ENCODE peak calls at places on chromosomes 5 and 9, in six cellular contexts. A is IMR-90, Q is K562, F is SK-N-SH, Y is GM12878, B is HepG2. M is an unnamed sample.

GRCh38 chr5:102554092-102554491 is 55.3 kb upstream of the SLCO6A1 start:
- DNase-seq in A (no peak), Q (no peak), F (no peak), Y (no peak), B (no peak), M (no peak)

GRCh38 chr5:132747064-132747692 is at the start of gene CCNI2:
- DNase-seq in A (no peak), Q (no peak), F (peak; percentile 87), Y (no peak), B (no peak), M (peak; percentile 12)

GRCh38 chr5:93039888-93040287 is 541.1 kb downstream of the NR2F1-AS1 start:
- DNase-seq in A (no peak), Q (no peak), F (no peak), Y (no peak), B (no peak), M (no peak)

GRCh38 chr9:118473527-118473926 is 769.3 kb downstream of the TLR4 start:
- DNase-seq in A (no peak), Q (no peak), F (no peak), Y (no peak), B (no peak), M (no peak)

GRCh38 chr9:5511935-5512580 is 1.7 kb downstream of the PDCD1LG2 start:
- DNase-seq in A (no peak), Q (no peak), F (no peak), Y (no peak), B (no peak), M (no peak)

GRCh38 chr5:168404366-168404765 is 81.9 kb upstream of the RARS1 start:
- DNase-seq in A (peak; percentile 92), Q (no peak), F (no peak), Y (no peak), B (no peak), M (no peak)

GRCh38 chr9:124733964-124734740 is 37.0 kb downstream of the NR6A1 start:
- DNase-seq in A (no peak), Q (peak; percentile 23), F (no peak), Y (no peak), B (peak; percentile 94), M (no peak)

GRCh38 chr9:133793471-133793870 is 55.3 kb upstream of the SARDH start:
- DNase-seq in A (no peak), Q (no peak), F (no peak), Y (no peak), B (no peak), M (no peak)

GRCh38 chr5:153276151-153276550 is 214.3 kb upstream of the GRIA1 start:
- DNase-seq in A (no peak), Q (peak; percentile 35), F (no peak), Y (no peak), B (peak; percentile 2), M (no peak)

GRCh38 chr9:119284587-119285337 is 84.5 kb downstream of the BRINP1 start:
- DNase-seq in A (no peak), Q (no peak), F (no peak), Y (no peak), B (no peak), M (no peak)

GRCh38 chr5:150625831-150626746 is 14.4 kb upstream of the SYNPO start:
- DNase-seq in A (no peak), Q (no peak), F (no peak), Y (peak; percentile 57), B (no peak), M (no peak)

GRCh38 chr5:170056561-170057267 is 49.0 kb upstream of the FOXI1 start:
- DNase-seq in A (no peak), Q (no peak), F (no peak), Y (no peak), B (no peak), M (no peak)

GRCh38 chr9:14312721-14313377 is 1.1 kb downstream of the NFIB start:
- DNase-seq in A (no peak), Q (peak; percentile 28), F (peak; percentile 63), Y (no peak), B (no peak), M (no peak)

DNA sequence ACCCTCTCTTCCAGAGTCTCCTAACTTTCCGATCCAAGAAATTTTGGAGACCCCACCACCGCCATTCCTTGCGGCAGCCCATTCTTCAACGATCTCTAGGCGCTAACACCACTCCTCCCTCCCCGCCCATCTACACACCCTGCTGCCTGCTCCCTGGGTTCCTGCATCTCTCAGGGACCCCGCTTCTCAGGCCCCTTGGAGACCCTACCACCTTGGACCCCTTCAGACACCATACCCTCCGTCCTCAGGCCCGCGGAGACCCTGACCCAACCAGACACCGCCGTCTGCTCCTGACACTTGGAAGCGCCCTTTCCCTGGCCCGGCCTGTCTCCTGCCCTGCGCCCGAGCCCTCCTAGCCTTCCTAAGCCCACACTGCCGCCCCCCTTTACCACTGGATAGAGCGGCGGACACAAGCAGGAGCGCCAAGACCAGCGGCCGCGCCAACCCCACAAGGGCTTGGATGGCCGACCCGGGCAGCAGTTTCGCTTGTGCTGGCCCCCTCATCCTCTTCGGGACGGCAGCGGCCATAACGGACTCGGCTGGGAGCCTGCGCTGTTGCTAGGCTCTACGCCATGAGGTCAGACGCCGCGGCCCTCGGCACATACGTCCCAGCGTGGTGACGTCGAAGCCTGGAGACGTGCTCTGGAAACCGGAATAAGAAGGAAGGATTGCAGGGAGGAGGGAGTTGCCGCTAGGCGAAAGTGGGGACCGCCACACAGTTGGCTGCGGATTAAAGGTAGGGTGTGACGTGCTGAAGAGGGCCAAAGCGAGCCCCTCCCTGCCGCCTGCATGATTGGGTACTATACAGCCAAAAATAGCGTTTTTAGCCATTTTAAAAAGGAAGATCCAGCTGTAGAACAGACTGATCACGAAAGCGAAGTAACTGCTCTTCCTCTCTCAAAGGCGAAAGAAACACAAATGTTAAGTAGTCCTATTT is at the start of gene C5orf15:
- DNase-seq in A (peak; percentile 97), Q (peak; percentile 98), F (peak; percentile 90), Y (peak; percentile 94), B (peak; percentile 95), M (peak; percentile 97)
- TF ChIP-seq CTCF in A (peak; percentile 23), Q (no peak), F (peak; percentile 14), Y (no peak), B (peak; percentile 36), M (no peak)

GRCh38 chr9:122609810-122610209 is 4.7 kb upstream of the OR1Q1 start:
- DNase-seq in A (no peak), Q (no peak), F (no peak), Y (no peak), B (no peak), M (no peak)

DNA sequence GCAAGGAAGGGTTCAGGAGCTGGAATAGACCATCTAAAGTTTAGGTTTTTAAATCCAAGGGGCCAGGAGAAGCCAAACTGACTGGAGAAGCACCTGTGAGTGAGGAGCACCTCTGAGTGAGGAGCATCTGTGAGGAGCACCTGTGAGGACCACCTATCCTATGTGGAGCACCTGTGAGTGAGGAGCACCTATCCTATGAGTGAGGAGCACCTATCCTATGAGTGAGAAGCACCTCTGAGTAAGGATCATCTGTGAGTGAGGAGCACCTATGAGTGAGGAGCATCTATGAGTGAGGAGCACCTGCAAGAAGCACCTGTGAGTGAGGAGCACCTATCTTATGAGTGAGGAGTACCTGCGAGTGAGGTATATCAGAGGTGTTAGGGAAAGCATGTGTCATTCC is 8.0 kb upstream of the OR1Q1 start:
- DNase-seq in A (no peak), Q (no peak), F (no peak), Y (no peak), B (no peak), M (no peak)
- TF ChIP-seq SMC3 in A (no peak), Q (no peak), F (no peak), Y (no peak), B (no peak), M (no peak)

GRCh38 chr9:89234636-89235035 is 56.0 kb upstream of the SHC3 start:
- DNase-seq in A (peak; percentile 13), Q (no peak), F (peak; percentile 72), Y (peak; percentile 3), B (no peak), M (peak; percentile 39)
- TF ChIP-seq CTCF in A (peak; percentile 15), Q (no peak), F (peak; percentile 14), Y (peak; percentile 21), B (no peak), M (peak; percentile 28)

DNA sequence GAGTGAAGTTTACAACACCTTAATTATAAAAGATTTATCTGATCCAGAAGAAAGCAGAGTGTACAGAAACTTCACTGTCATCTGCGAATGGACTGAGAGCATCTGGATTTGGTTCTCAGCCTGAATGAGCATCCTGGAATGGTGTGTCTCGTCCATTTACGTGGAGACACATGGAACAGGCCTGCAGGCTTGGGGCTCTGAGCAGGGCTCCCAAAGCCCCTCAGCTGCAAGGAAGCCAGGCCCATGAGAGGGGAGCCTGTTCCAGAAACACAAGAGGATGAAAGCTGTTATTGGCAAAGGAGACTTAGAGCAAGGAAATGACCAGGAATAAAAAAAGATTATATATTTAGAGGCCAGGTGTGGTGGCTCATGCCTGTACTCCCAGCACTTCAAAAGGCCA is 22.1 kb upstream of the TERT start:
- DNase-seq in A (no peak), Q (no peak), F (no peak), Y (no peak), B (no peak), M (no peak)
- TF ChIP-seq SMC3 in A (no peak), Q (no peak), F (no peak), Y (no peak), B (no peak), M (no peak)